ENCODE peak calls at places on chromosomes 4 and X, in eight cellular contexts. One of them, this sample, is unnamed.

GRCh38 chr4:147336252-147336651 is 144.6 kb upstream of the EDNRA start:
- DNase-seq in GM04503: no peak
- DNase-seq in activated CD4-positive, alpha-beta T cell treated with anti-CD3 and anti-CD28 coated beads for 1 hour: no peak
- DNase-seq in HT-29: no peak
- DNase-seq in GM20000: no peak
- DNase-seq in activated T-helper 1 cell treated with anti-CD3 and anti-CD28 coated beads, Interleukin-2, amount 50 U/mL, for 16 hours: no peak
- DNase-seq in CD4-positive, alpha-beta T cell: no peak
- DNase-seq in activated naive CD4-positive, alpha-beta T cell: no peak
- DNase-seq in this sample: no peak

GRCh38 chr4:122309988-122310626 is 68.7 kb upstream of the ADAD1 start:
- DNase-seq in CD4-positive, alpha-beta T cell: no peak
- DNase-seq in activated T-helper 1 cell treated with anti-CD3 and anti-CD28 coated beads, Interleukin-2, amount 50 U/mL, for 16 hours: no peak
- DNase-seq in GM20000: no peak
- DNase-seq in activated CD4-positive, alpha-beta T cell treated with anti-CD3 and anti-CD28 coated beads for 1 hour: no peak
- DNase-seq in activated naive CD4-positive, alpha-beta T cell: no peak
- DNase-seq in HT-29: peak
- DNase-seq in GM04503: no peak
- DNase-seq in this sample: no peak

GRCh38 chr4:73764513-73764912 is 24.1 kb downstream of the CXCL8 start:
- DNase-seq in HT-29: no peak
- DNase-seq in activated CD4-positive, alpha-beta T cell treated with anti-CD3 and anti-CD28 coated beads for 1 hour: no peak
- DNase-seq in CD4-positive, alpha-beta T cell: no peak
- DNase-seq in GM04503: no peak
- DNase-seq in GM20000: no peak
- DNase-seq in activated T-helper 1 cell treated with anti-CD3 and anti-CD28 coated beads, Interleukin-2, amount 50 U/mL, for 16 hours: no peak
- DNase-seq in activated naive CD4-positive, alpha-beta T cell: no peak
- DNase-seq in this sample: no peak

GRCh38 chr4:602559-602942 is 22.8 kb upstream of the PDE6B start:
- DNase-seq in activated CD4-positive, alpha-beta T cell treated with anti-CD3 and anti-CD28 coated beads for 1 hour: no peak
- DNase-seq in activated T-helper 1 cell treated with anti-CD3 and anti-CD28 coated beads, Interleukin-2, amount 50 U/mL, for 16 hours: peak
- DNase-seq in GM04503: no peak
- DNase-seq in HT-29: peak
- DNase-seq in CD4-positive, alpha-beta T cell: peak
- DNase-seq in activated naive CD4-positive, alpha-beta T cell: peak
- DNase-seq in GM20000: peak
- DNase-seq in this sample: peak

GRCh38 chr4:146059865-146060264 is 115.7 kb upstream of the LSM6 start:
- DNase-seq in activated CD4-positive, alpha-beta T cell treated with anti-CD3 and anti-CD28 coated beads for 1 hour: no peak
- DNase-seq in GM04503: no peak
- DNase-seq in HT-29: no peak
- DNase-seq in GM20000: peak
- DNase-seq in activated naive CD4-positive, alpha-beta T cell: no peak
- DNase-seq in CD4-positive, alpha-beta T cell: no peak
- DNase-seq in activated T-helper 1 cell treated with anti-CD3 and anti-CD28 coated beads, Interleukin-2, amount 50 U/mL, for 16 hours: no peak
- DNase-seq in this sample: no peak

GRCh38 chr4:112302320-112303274 is 5.4 kb downstream of the ALPK1 start:
- DNase-seq in HT-29: no peak
- DNase-seq in activated naive CD4-positive, alpha-beta T cell: no peak
- DNase-seq in GM04503: no peak
- DNase-seq in activated T-helper 1 cell treated with anti-CD3 and anti-CD28 coated beads, Interleukin-2, amount 50 U/mL, for 16 hours: no peak
- DNase-seq in GM20000: no peak
- DNase-seq in activated CD4-positive, alpha-beta T cell treated with anti-CD3 and anti-CD28 coated beads for 1 hour: no peak
- DNase-seq in CD4-positive, alpha-beta T cell: no peak
- DNase-seq in this sample: no peak

GRCh38 chrX:100070334-100070849 is 339.7 kb downstream of the PCDH19 start:
- DNase-seq in GM20000: no peak
- DNase-seq in activated T-helper 1 cell treated with anti-CD3 and anti-CD28 coated beads, Interleukin-2, amount 50 U/mL, for 16 hours: no peak
- DNase-seq in CD4-positive, alpha-beta T cell: no peak
- DNase-seq in HT-29: no peak
- DNase-seq in GM04503: no peak
- DNase-seq in activated CD4-positive, alpha-beta T cell treated with anti-CD3 and anti-CD28 coated beads for 1 hour: no peak
- DNase-seq in activated naive CD4-positive, alpha-beta T cell: no peak
- DNase-seq in this sample: no peak

GRCh38 chrX:38409289-38409688 is 56.9 kb downstream of the OTC start:
- DNase-seq in GM04503: no peak
- DNase-seq in CD4-positive, alpha-beta T cell: no peak
- DNase-seq in activated naive CD4-positive, alpha-beta T cell: no peak
- DNase-seq in GM20000: no peak
- DNase-seq in activated T-helper 1 cell treated with anti-CD3 and anti-CD28 coated beads, Interleukin-2, amount 50 U/mL, for 16 hours: no peak
- DNase-seq in HT-29: no peak
- DNase-seq in activated CD4-positive, alpha-beta T cell treated with anti-CD3 and anti-CD28 coated beads for 1 hour: no peak
- DNase-seq in this sample: no peak

GRCh38 chrX:97400492-97400891 is 516.8 kb downstream of the RPA4 start:
- DNase-seq in GM04503: no peak
- DNase-seq in activated naive CD4-positive, alpha-beta T cell: no peak
- DNase-seq in GM20000: no peak
- DNase-seq in HT-29: no peak
- DNase-seq in CD4-positive, alpha-beta T cell: no peak
- DNase-seq in activated CD4-positive, alpha-beta T cell treated with anti-CD3 and anti-CD28 coated beads for 1 hour: no peak
- DNase-seq in activated T-helper 1 cell treated with anti-CD3 and anti-CD28 coated beads, Interleukin-2, amount 50 U/mL, for 16 hours: no peak
- DNase-seq in this sample: no peak

GRCh38 chrX:64176876-64177275 is 28.6 kb downstream of the AMER1 start:
- DNase-seq in HT-29: no peak
- DNase-seq in CD4-positive, alpha-beta T cell: no peak
- DNase-seq in activated T-helper 1 cell treated with anti-CD3 and anti-CD28 coated beads, Interleukin-2, amount 50 U/mL, for 16 hours: no peak
- DNase-seq in GM20000: no peak
- DNase-seq in activated CD4-positive, alpha-beta T cell treated with anti-CD3 and anti-CD28 coated beads for 1 hour: no peak
- DNase-seq in activated naive CD4-positive, alpha-beta T cell: no peak
- DNase-seq in GM04503: no peak
- DNase-seq in this sample: no peak

GRCh38 chrX:17456526-17456925 is 81.5 kb downstream of the NHS start:
- DNase-seq in activated CD4-positive, alpha-beta T cell treated with anti-CD3 and anti-CD28 coated beads for 1 hour: no peak
- DNase-seq in GM04503: no peak
- DNase-seq in CD4-positive, alpha-beta T cell: no peak
- DNase-seq in activated T-helper 1 cell treated with anti-CD3 and anti-CD28 coated beads, Interleukin-2, amount 50 U/mL, for 16 hours: no peak
- DNase-seq in activated naive CD4-positive, alpha-beta T cell: no peak
- DNase-seq in GM20000: no peak
- DNase-seq in HT-29: no peak
- DNase-seq in this sample: no peak

GRCh38 chr4:156113138-156113537 is 159.5 kb upstream of the CTSO start:
- DNase-seq in GM20000: no peak
- DNase-seq in HT-29: peak
- DNase-seq in GM04503: no peak
- DNase-seq in CD4-positive, alpha-beta T cell: no peak
- DNase-seq in activated T-helper 1 cell treated with anti-CD3 and anti-CD28 coated beads, Interleukin-2, amount 50 U/mL, for 16 hours: no peak
- DNase-seq in activated naive CD4-positive, alpha-beta T cell: no peak
- DNase-seq in activated CD4-positive, alpha-beta T cell treated with anti-CD3 and anti-CD28 coated beads for 1 hour: no peak
- DNase-seq in this sample: no peak

GRCh38 chr4:137705171-137705783 is 173.0 kb upstream of the PCDH18 start:
- DNase-seq in CD4-positive, alpha-beta T cell: no peak
- DNase-seq in HT-29: no peak
- DNase-seq in activated naive CD4-positive, alpha-beta T cell: no peak
- DNase-seq in activated CD4-positive, alpha-beta T cell treated with anti-CD3 and anti-CD28 coated beads for 1 hour: no peak
- DNase-seq in GM04503: peak
- DNase-seq in GM20000: no peak
- DNase-seq in activated T-helper 1 cell treated with anti-CD3 and anti-CD28 coated beads, Interleukin-2, amount 50 U/mL, for 16 hours: no peak
- DNase-seq in this sample: no peak

GRCh38 chr4:143653031-143653430 is 47.4 kb downstream of the FREM3 start:
- DNase-seq in activated CD4-positive, alpha-beta T cell treated with anti-CD3 and anti-CD28 coated beads for 1 hour: no peak
- DNase-seq in activated T-helper 1 cell treated with anti-CD3 and anti-CD28 coated beads, Interleukin-2, amount 50 U/mL, for 16 hours: no peak
- DNase-seq in activated naive CD4-positive, alpha-beta T cell: no peak
- DNase-seq in GM20000: no peak
- DNase-seq in GM04503: no peak
- DNase-seq in HT-29: no peak
- DNase-seq in CD4-positive, alpha-beta T cell: no peak
- DNase-seq in this sample: no peak

GRCh38 chrX:39491548-39492297 is 606.0 kb downstream of the BCOR start:
- DNase-seq in GM04503: no peak
- DNase-seq in CD4-positive, alpha-beta T cell: peak
- DNase-seq in HT-29: no peak
- DNase-seq in activated CD4-positive, alpha-beta T cell treated with anti-CD3 and anti-CD28 coated beads for 1 hour: peak
- DNase-seq in GM20000: peak
- DNase-seq in activated T-helper 1 cell treated with anti-CD3 and anti-CD28 coated beads, Interleukin-2, amount 50 U/mL, for 16 hours: peak
- DNase-seq in activated naive CD4-positive, alpha-beta T cell: no peak
- DNase-seq in this sample: peak